ENCODE peak calls at places on chromosome 16, in four cellular contexts. C, W, N and F are unnamed samples. For H3K36me3, the result is how much of the 10 kb centered on the place peaks cover.

GRCh38 chr16:74691093-74691855 is 9.4 kb downstream of the MLKL start:
- DNase-seq in W (peak), N (no peak), C (no peak), F (no peak)

GRCh38 chr16:55569025-55569424 is 2.5 kb downstream of the CAPNS2 start:
- DNase-seq in N (no peak), C (no peak), W (peak), F (no peak)

GRCh38 chr16:26665166-26665939 is 401.4 kb upstream of the C16orf82 start:
- DNase-seq in N (no peak), C (no peak), W (no peak), F (no peak)

GRCh38 chr16:54489225-54489781 is 202.7 kb upstream of the IRX3 start:
- DNase-seq in N (no peak), W (no peak), C (no peak), F (no peak)

GRCh38 chr16:842631-843560 is 42.4 kb upstream of the GNG13 start:
- DNase-seq in C (no peak), W (no peak), N (no peak), F (no peak)

GRCh38 chr16:21001262-21001661 is 100.7 kb downstream of the LYRM1 start:
- DNase-seq in N (peak), C (no peak), W (peak), F (no peak)

GRCh38 chr16:4345439-4346204 is 5.5 kb downstream of the PAM16 start:
- DNase-seq in W (no peak), N (no peak), C (no peak), F (no peak)

GRCh38 chr16:1311212-1311737 is 1.8 kb downstream of the UBE2I start:
- DNase-seq in W (no peak), C (no peak), N (no peak), F (no peak)

GRCh38 chr16:19192865-19193264 is 24.8 kb downstream of the SYT17 start:
- DNase-seq in W (no peak), C (no peak), N (no peak), F (no peak)

GRCh38 chr16:57941016-57941656 is 29.8 kb downstream of the CNGB1 start:
- DNase-seq in N (no peak), W (no peak), C (no peak), F (no peak)

GRCh38 chr16:65305588-65305987 is 183.7 kb upstream of the CDH11 start:
- DNase-seq in C (no peak), N (no peak), W (no peak), F (no peak)

GRCh38 chr16:525520-526180 is 1.9 kb upstream of the CAPN15 start:
- DNase-seq in N (no peak), C (no peak), W (peak), F (peak)

GRCh38 chr16:53745753-53746258 is 41.9 kb downstream of the FTO start:
- DNase-seq in C (no peak), W (peak), N (no peak), F (no peak)

GRCh38 chr16:71440669-71441347 is 1.0 kb downstream of the TLE7 start:
- DNase-seq in W (no peak), C (no peak), N (no peak), F (no peak)

GRCh38 chr16:11038777-11039176 is 94.4 kb downstream of the CLEC16A start:
- DNase-seq in N (no peak), W (no peak), C (no peak), F (no peak)
- H3K27ac ChIP-seq in N (no peak), W (no peak), C (no peak), F (no peak)

DNA sequence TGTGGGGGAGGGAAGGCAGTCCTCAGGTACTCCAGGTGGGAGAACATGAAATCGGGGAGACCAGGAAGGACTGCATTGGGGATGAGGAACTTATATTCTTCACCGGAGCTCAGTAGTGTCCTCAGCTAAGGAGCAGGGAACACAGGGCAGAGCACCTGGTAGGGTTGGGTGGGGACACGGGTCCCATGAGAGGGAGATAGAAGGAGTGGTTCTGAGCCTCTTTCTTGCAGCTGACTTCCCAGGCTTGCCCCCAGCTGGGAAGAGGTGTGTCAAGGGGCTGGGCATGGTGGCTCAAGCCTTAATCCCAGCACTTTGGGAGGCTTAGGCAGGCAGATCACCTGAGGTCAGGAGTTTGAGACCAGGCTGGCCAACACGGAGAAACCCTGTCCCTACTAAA is 2.1 kb downstream of the FHOD1 start:
- DNase-seq in C (no peak), N (no peak), W (no peak), F (no peak)
- H3K4me3 ChIP-seq in C (no peak), N (peak), W (no peak), F (no peak)

GRCh38 chr16:88912556-88912955 is 46.1 kb upstream of the PABPN1L start:
- DNase-seq in N (no peak), W (no peak), C (no peak), F (no peak)
- H3K36me3 ChIP-seq in N (under half), W (under half), C (under half), F (under half)

DNA sequence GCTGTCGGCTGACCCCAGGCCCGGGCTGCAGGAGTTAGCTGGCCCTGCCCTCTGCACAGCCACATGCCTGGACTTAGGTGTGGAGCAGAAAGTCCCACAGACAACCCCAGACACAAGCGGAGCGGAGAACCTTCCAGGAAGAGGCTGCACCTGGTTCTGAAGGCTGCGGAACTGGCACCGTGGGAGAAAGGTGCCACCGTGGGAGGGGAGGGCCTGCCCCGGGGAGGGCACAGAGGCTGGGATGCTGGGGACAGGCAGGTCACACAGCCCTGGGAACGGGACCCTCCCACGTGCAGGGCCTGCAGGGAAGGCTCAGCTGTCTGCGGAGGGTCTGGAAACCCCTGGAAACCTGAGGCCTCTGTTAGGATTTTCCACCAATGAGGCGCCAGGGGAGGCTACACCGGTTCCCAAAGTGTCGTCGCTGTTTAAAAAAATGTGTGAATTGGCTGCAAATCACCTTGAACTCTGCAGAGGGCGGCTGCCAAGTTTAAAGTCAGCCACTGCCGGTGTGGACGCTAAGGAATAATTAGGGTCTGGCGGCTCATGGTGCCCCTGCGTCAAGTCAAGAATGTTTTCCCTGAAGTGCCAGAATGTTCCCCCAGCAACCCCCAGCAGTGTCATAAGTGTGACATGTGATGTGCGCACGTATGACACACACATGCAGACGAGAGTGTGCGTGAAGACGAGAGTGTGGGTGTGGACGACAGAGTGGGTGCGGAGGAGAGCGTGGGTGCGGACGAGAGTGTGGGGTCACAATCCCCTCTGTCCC is 50.9 kb upstream of the PABPN1L start:
- DNase-seq in N (no peak), C (no peak), W (no peak), F (no peak)
- H3K27ac ChIP-seq in N (no peak), C (no peak), W (no peak), F (no peak)

DNA sequence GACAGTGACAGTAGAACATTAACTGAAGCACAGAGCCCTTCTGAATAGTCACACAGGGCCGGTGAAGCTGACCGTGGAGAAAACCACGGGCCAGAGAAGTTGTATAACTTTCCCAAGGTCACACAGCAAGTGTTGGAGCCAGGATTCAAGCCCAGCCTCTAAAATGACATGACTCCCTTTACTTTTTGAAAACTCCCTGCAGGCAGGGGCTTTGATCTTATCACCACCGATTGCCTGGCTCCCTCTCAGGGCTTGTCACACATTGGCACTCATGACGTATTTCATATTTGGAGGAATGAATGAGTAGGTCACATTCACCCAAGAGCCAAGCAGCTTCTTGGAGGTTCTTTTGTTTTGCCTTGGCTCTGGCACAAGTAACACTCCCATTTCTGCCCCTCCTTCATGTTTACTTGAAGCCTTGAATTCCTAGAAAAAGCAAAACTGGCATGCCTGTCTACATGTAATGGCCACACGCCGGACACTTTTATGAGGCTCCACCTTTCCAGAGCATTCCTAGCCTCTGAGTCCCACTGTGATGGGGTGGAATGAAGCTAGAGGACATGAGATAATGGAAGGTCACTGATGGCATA is 13.3 kb upstream of the RBBP6 start:
- DNase-seq in W (no peak), N (no peak), C (peak), F (no peak)
- H3K4me3 ChIP-seq in W (no peak), N (no peak), C (no peak), F (no peak)

DNA sequence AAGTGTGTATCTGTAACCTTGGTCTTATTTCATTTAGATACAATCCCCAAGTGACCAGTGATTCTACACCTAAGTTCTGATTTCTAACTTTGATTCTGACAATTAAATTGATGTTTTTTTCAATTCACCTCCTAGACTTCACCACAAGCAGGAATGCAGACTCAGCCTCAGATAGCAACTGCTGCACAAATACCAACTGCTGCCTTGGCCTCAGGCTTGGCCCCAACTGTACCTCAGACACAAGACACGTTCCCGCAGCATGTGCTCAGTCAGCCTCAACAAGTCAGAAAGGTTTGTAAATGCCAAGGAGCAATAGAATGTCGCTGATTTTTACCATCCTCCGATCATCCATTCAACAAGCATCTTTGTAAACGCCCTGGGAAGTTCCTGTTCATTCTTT is 177.7 kb downstream of the MRTFB start:
- DNase-seq in W (no peak), N (no peak), C (no peak), F (no peak)
- H3K36me3 ChIP-seq in W (under half), N (under half), C (under half), F (under half)